ENCODE peak calls at places on chromosomes 3 and 15, in five cellular contexts. L is AG09319, U is T-helper 9 cell, S is left cardiac atrium, R is NCI-H1105 treated with DMSO at 0.1 percent for 48 hours. A is an unnamed sample.

GRCh38 chr3:71026634-71027578 is 556.6 kb downstream of the FOXP1 start:
- DNase-seq in L (no peak), U (no peak), S (no peak), R (no peak), A (no peak)

GRCh38 chr15:57375827-57376694 is at the start of gene CGNL1:
- DNase-seq in L (no peak), U (no peak), S (peak), R (no peak), A (peak)

GRCh38 chr3:52670621-52671521 is 14.8 kb downstream of the PBRM1 start:
- DNase-seq in L (peak), U (no peak), S (no peak), R (no peak), A (no peak)

GRCh38 chr3:127566801-127567200 is 23.7 kb downstream of the TPRA1 start:
- DNase-seq in L (no peak), U (no peak), S (no peak), R (peak), A (no peak)

GRCh38 chr3:136990826-136991225 is 33.0 kb downstream of the IL20RB start:
- DNase-seq in L (no peak), U (no peak), S (no peak), R (no peak), A (no peak)

GRCh38 chr3:14242490-14243311 is 64.1 kb downstream of the LSM3 start:
- DNase-seq in L (no peak), U (no peak), S (no peak), R (no peak), A (no peak)

GRCh38 chr15:35288580-35288979 is 203.5 kb upstream of the NANOGP8 start:
- DNase-seq in L (no peak), U (no peak), S (no peak), R (no peak), A (no peak)

GRCh38 chr3:128554100-128554464 is 61.1 kb upstream of the GATA2 start:
- DNase-seq in L (no peak), U (no peak), S (no peak), R (no peak), A (no peak)

GRCh38 chr15:100770781-100771584 is 108.6 kb upstream of the ALDH1A3 start:
- DNase-seq in L (no peak), U (no peak), S (no peak), R (no peak), A (no peak)

GRCh38 chr15:61974118-61974517 is 86.1 kb downstream of the VPS13C start:
- DNase-seq in L (no peak), U (no peak), S (no peak), R (no peak), A (no peak)

A was measured in endothelial cell.